ENCODE peak calls at places on chromosome 17, in six cellular contexts. J, Z, A, P, V and S are unnamed samples.
A peak's percentile ranks its signal among the peaks of the same experiment; 100 is the strongest.

GRCh38 chr17:80878876-80879722 is 112.5 kb upstream of the CHMP6 start:
- DNase-seq in Z (no peak), P (no peak), A (no peak), J (no peak), V (no peak), S (no peak)

GRCh38 chr17:59001158-59001814 is 105.4 kb downstream of the TRIM37 start:
- DNase-seq in J (peak; percentile 9), Z (peak; percentile 24), V (peak; percentile 71), P (peak; percentile 88), A (no peak), S (peak; percentile 74)

GRCh38 chr17:41799366-41799765 is 12.4 kb downstream of the P3H4 start:
- DNase-seq in J (no peak), P (no peak), Z (no peak), A (no peak), V (no peak), S (no peak)

GRCh38 chr17:44793885-44794698 is 35.3 kb downstream of the ADAM11 start:
- DNase-seq in Z (no peak), J (no peak), A (no peak), P (no peak), V (no peak), S (no peak)

GRCh38 chr17:81025065-81025751 is 9.7 kb upstream of the BAIAP2 start:
- DNase-seq in A (no peak), Z (no peak), V (no peak), P (no peak), J (no peak), S (no peak)

GRCh38 chr17:41772586-41773189 is 13.8 kb downstream of the JUP start:
- DNase-seq in Z (no peak), V (no peak), J (no peak), P (no peak), A (peak; percentile 83), S (no peak)

GRCh38 chr17:74522381-74523090 is 8.7 kb downstream of the CD300LB start:
- DNase-seq in V (no peak), Z (no peak), P (no peak), A (no peak), J (no peak), S (no peak)

GRCh38 chr17:82241926-82242697 is 13.3 kb downstream of the SLC16A3 start:
- DNase-seq in A (peak; percentile 52), V (no peak), P (no peak), J (no peak), Z (peak; percentile 68), S (peak; percentile 59)

GRCh38 chr17:1624650-1625049 is 4.0 kb downstream of the SLC43A2 start:
- DNase-seq in A (no peak), Z (no peak), P (no peak), V (no peak), J (no peak), S (no peak)

GRCh38 chr17:77610980-77611641 is 347.4 kb upstream of the TNRC6C start:
- DNase-seq in V (no peak), A (no peak), P (no peak), Z (no peak), J (no peak), S (no peak)

GRCh38 chr17:34665150-34665802 is 85.9 kb downstream of the TMEM132E start:
- DNase-seq in Z (no peak), J (no peak), V (no peak), P (no peak), A (no peak), S (peak; percentile 94)

GRCh38 chr17:28896491-28896883 is 1.0 kb downstream of the FLOT2 start:
- DNase-seq in J (no peak), V (peak; percentile 24), P (no peak), Z (no peak), A (no peak), S (no peak)

GRCh38 chr17:43702636-43703035 is 40.9 kb upstream of the MEOX1 start:
- DNase-seq in A (peak; percentile 65), Z (peak; percentile 62), V (no peak), J (peak; percentile 76), P (no peak), S (peak; percentile 56)

GRCh38 chr17:43943769-43944418 is 1.6 kb upstream of the PPY start:
- DNase-seq in A (peak; percentile 70), V (peak; percentile 69), Z (peak; percentile 80), P (peak; percentile 38), J (peak; percentile 85), S (peak; percentile 84)

GRCh38 chr17:39152134-39152884 is 872 bp upstream of the PLXDC1 start:
- DNase-seq in A (no peak), Z (no peak), P (no peak), V (no peak), J (no peak), S (no peak)

GRCh38 chr17:42248351-42249179 is 27.6 kb downstream of the STAT5B start:
- DNase-seq in A (peak; percentile 93), P (peak; percentile 68), V (peak; percentile 95), Z (no peak), J (no peak), S (peak; percentile 94)

GRCh38 chr17:56699186-56699895 is 105.8 kb downstream of the NOG start:
- DNase-seq in P (no peak), Z (no peak), V (peak; percentile 56), J (peak; percentile 97), A (no peak), S (no peak)
- TF ChIP-seq MAX in P (no peak), Z (no peak), V (no peak), J (peak; percentile 71), A (no peak), S (no peak)

DNA sequence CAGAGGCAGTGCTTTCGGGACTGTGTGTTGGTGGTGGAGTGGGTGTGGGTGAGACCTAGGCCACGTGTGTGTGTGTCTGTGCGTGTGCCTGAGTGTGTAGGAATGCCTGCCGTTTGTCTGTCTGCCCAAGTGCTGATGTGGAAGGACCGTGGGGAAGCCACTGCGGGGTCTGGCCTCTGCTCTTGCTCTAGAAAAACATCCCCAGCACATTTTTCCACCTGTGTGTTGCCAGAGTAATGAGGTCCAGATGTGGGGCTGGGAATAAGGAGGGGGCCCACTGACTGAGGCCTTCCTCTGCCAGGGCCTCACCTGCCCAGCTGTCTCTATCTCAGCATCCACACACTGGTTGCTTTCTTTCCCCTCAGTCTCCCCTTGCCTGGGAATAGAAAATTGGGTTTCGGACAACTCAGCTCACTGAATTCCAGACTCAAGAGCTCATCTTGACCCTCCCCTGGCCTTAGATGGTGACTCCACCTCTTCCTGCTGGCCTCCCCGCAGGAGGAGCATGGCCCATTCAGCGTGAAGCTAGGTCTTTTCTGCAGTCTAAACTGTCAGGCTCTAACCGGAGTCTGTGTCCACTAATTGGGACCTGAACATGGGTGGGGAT is 7.6 kb downstream of the SGCA start:
- DNase-seq in A (no peak), J (peak; percentile 46), P (no peak), V (peak; percentile 13), Z (no peak), S (no peak)
- TF ChIP-seq POLR2A in A (no peak), J (no peak), P (no peak), V (no peak), Z (no peak), S (no peak)

DNA sequence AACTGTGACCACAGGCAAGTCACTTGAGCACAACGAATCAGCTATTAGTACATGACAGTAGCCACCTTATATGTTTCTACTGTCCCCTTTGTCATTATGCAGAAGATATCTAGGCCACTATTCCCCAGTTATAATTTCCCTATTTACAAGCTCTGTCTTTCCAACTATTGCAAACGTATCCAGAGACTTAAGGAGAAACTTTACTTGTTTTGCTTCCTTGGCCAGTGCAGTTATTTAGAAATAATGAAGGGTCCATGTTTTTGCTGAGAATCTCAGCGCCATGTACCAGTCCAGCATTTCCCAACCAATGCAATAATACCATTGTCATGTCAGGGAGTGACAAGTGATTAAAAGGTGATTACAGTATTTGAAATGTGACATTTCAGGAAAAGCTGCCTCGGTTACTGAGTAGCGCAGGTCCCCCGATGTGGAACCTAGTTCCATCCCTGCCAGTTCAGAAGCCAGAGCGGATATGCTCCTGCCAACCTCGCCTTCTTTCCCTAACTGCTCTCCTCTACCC is 743 bp downstream of the ZNF624 start:
- DNase-seq in P (no peak), Z (no peak), A (no peak), V (no peak), J (no peak), S (peak; percentile 22)
- TF ChIP-seq MYC in P (no peak), Z (no peak), A (no peak), V (no peak), J (no peak), S (no peak)

DNA sequence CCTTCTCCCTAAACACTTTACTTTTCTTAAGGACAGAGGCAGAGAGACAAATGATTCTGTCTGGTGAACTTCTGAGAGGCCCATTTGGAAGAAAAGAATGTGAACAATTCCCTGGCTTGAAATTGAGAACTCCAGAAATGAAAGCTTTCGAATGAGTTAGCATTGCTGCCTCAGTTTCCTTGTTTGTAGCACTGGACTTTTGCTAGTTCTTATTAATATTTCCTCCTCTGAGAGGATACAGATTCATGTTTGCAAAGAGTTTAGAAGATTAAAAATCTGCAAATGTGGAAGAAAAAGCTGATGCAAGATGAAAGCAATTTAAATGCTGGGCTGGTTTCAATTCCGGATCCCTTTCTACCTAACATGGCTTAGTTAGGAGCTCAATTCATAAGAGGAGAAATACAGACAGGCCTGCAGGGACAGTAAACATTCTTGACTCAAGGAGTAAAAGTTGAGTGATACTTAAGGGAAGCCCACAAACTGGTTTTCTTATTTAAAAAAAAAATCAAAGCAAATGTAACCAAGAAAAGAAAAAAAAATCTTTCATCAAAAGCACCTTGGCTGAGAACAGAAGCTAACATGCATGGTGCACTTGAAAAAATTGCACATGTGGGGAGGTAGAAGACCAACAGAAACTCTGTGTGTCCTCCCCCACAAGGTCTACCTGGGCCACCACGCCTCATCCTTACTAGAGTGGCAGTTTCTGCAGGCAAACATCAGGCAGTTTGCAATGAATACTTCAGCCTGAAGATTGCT is 27.1 kb downstream of the HNF1B start:
- DNase-seq in V (no peak), J (no peak), Z (no peak), A (no peak), P (no peak), S (no peak)
- TF ChIP-seq MAX in V (no peak), J (no peak), Z (no peak), A (no peak), P (no peak), S (no peak)

DNA sequence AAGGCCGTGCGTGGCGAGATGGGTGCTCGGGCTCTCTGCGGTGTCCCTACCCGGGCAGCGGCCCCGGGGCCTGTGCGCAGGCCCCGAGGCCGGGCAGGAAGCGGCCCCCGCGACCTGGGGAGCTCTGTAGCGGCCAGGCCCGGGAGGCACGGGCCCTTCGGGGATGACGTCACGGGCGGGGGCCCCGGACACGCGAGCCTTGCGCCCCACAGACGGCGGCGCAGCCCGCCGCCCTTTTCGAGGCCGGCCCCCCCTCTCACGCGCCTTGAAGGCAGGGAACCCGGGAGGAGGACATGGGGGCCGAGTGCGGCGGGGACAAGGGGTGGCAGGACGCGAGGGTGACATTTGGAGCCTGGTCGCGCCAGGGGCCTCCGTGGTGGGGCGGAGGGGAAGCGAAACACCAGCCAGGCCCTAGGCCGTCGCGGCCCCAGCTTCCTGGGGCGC is 1.1 kb downstream of the RAI1 start:
- DNase-seq in V (peak; percentile 19), J (peak; percentile 58), Z (peak; percentile 66), A (no peak), P (no peak), S (peak; percentile 73)
- TF ChIP-seq POLR2A in V (no peak), J (peak; percentile 35), Z (no peak), A (no peak), P (peak; percentile 87), S (peak; percentile 20)